ENCODE peak calls at places on chromosomes 5 and 9, in six cellular contexts. One of them, this sample, is unnamed.

GRCh38 chr9:136671646-136672430 is 9.1 kb downstream of the EGFL7 start:
- DNase-seq in aorta: no peak
- DNase-seq in adrenal gland: no peak
- DNase-seq in suprapubic skin: no peak
- DNase-seq in pancreas: no peak
- DNase-seq in GM23248: peak; percentile 59
- DNase-seq in this sample: peak; percentile 31

GRCh38 chr5:171755354-171755821 is 30.2 kb upstream of the SMIM23 start:
- DNase-seq in aorta: no peak
- DNase-seq in adrenal gland: no peak
- DNase-seq in suprapubic skin: no peak
- DNase-seq in pancreas: no peak
- DNase-seq in GM23248: peak; percentile 48
- DNase-seq in this sample: no peak

GRCh38 chr9:83472221-83472665 is 66.0 kb downstream of the FRMD3 start:
- DNase-seq in aorta: no peak
- DNase-seq in adrenal gland: no peak
- DNase-seq in suprapubic skin: no peak
- DNase-seq in pancreas: no peak
- DNase-seq in GM23248: peak; percentile 70
- DNase-seq in this sample: peak; percentile 31

GRCh38 chr5:176360894-176361436 is 599 bp downstream of the KIAA1191 start:
- DNase-seq in aorta: no peak
- DNase-seq in adrenal gland: no peak
- DNase-seq in suprapubic skin: no peak
- DNase-seq in pancreas: no peak
- DNase-seq in GM23248: peak; percentile 52
- DNase-seq in this sample: no peak

GRCh38 chr9:128420060-128420650 is 502 bp upstream of the CERCAM start:
- DNase-seq in aorta: peak; percentile 94
- DNase-seq in adrenal gland: peak; percentile 44
- DNase-seq in suprapubic skin: no peak
- DNase-seq in pancreas: peak; percentile 65
- DNase-seq in GM23248: peak; percentile 90
- DNase-seq in this sample: peak; percentile 75

GRCh38 chr9:129812385-129812784 is 9.4 kb downstream of the TOR1B start:
- DNase-seq in aorta: no peak
- DNase-seq in adrenal gland: no peak
- DNase-seq in suprapubic skin: no peak
- DNase-seq in pancreas: no peak
- DNase-seq in GM23248: no peak
- DNase-seq in this sample: no peak

GRCh38 chr5:131514316-131515275 is 120.4 kb downstream of the RAPGEF6 start:
- DNase-seq in aorta: no peak
- DNase-seq in adrenal gland: no peak
- DNase-seq in suprapubic skin: no peak
- DNase-seq in pancreas: no peak
- DNase-seq in GM23248: peak; percentile 32
- DNase-seq in this sample: no peak

GRCh38 chr5:38249286-38249685 is 9.1 kb upstream of the EGFLAM start:
- DNase-seq in aorta: no peak
- DNase-seq in adrenal gland: no peak
- DNase-seq in suprapubic skin: no peak
- DNase-seq in pancreas: no peak
- DNase-seq in GM23248: peak; percentile 5
- DNase-seq in this sample: no peak

GRCh38 chr9:126682928-126683697 is 69.4 kb downstream of the LMX1B start:
- DNase-seq in aorta: no peak
- DNase-seq in adrenal gland: no peak
- DNase-seq in suprapubic skin: no peak
- DNase-seq in pancreas: no peak
- DNase-seq in GM23248: peak; percentile 15
- DNase-seq in this sample: no peak

GRCh38 chr5:139655727-139656271 is 7.7 kb downstream of the CXXC5 start:
- DNase-seq in aorta: peak; percentile 88
- DNase-seq in adrenal gland: peak; percentile 68
- DNase-seq in suprapubic skin: no peak
- DNase-seq in pancreas: peak; percentile 57
- DNase-seq in GM23248: peak; percentile 80
- DNase-seq in this sample: peak; percentile 80

DNA sequence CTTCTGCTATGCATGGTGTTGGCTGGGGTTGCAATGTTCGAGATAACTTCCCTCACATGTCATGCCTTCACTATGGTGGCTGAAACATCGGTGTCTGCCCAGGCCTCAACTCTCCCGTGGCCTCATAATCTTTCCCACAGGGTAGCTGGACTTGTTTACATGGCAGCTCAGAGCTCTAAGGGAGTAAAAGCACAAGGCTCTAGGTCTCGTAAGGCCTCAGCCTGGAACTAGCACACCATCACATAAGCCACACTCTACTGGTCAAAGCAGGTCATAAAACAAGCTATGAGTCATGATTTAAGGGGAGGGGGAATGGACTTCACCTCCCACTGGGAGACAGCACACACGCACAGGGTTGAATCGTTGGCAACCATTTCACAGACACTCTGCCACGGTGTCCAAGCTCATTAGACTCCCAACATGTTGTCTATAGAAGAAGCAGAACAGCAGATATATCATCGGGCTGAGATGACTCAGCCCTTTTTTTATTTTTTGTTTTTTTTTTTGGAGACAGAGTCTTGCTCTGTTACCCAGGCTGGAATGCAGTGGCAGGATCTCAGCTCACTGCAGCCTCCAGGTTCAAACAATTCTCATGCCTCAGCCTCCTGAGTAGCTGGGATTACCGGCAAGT is 66.8 kb upstream of the IL17B start:
- DNase-seq in aorta: no peak
- DNase-seq in adrenal gland: peak; percentile 73
- DNase-seq in suprapubic skin: no peak
- DNase-seq in pancreas: no peak
- DNase-seq in GM23248: peak; percentile 97
- DNase-seq in this sample: no peak
- H3K27ac ChIP-seq in aorta: no peak overlapping the region
- H3K27ac ChIP-seq in adrenal gland: peak overlapping the region; percentile 55
- H3K27ac ChIP-seq in suprapubic skin: peak overlapping the region; percentile 9
- H3K27ac ChIP-seq in pancreas: no peak overlapping the region
- H3K27ac ChIP-seq in GM23248: peak overlapping the region; percentile 92
- H3K27ac ChIP-seq in this sample: peak overlapping the region; percentile 87

GRCh38 chr5:14107536-14107935 is 35.6 kb upstream of the TRIO start:
- DNase-seq in aorta: no peak
- DNase-seq in adrenal gland: no peak
- DNase-seq in suprapubic skin: no peak
- DNase-seq in pancreas: no peak
- DNase-seq in GM23248: peak; percentile 28
- DNase-seq in this sample: no peak
- H3K4me1 ChIP-seq in aorta: peaks cover 2% of the 10 kb centered on the region
- H3K4me1 ChIP-seq in adrenal gland: peaks cover 8% of the 10 kb centered on the region
- H3K4me1 ChIP-seq in suprapubic skin: peaks cover 6% of the 10 kb centered on the region
- H3K4me1 ChIP-seq in pancreas: no peaks in the 10 kb centered on the region
- H3K4me1 ChIP-seq in GM23248: peaks cover 55% of the 10 kb centered on the region
- H3K4me1 ChIP-seq in this sample: no peaks in the 10 kb centered on the region

DNA sequence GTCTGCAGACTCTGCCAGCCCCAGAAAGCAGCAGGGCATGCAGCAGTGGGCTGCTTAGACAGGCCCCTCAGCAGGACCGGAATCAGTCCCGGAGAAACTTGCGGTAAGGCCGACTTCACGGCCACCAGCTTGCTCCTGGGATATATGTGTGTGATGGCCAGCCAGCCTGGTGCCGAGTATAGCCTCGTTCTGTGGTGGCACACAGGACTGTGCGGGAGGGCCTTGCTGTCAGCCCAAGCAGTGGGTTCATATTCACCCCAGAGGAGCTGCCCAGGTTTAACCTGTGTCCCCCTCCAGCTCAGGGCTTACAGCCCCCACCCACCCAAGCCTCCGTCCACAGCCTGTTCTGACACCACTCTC is 112.9 kb downstream of the DAB2IP start:
- DNase-seq in aorta: no peak
- DNase-seq in adrenal gland: no peak
- DNase-seq in suprapubic skin: no peak
- DNase-seq in pancreas: no peak
- DNase-seq in GM23248: no peak
- DNase-seq in this sample: no peak
- H3K27ac ChIP-seq in aorta: no peak overlapping the region
- H3K27ac ChIP-seq in adrenal gland: peak overlapping the region; percentile 81
- H3K27ac ChIP-seq in suprapubic skin: peak overlapping the region; percentile 62
- H3K27ac ChIP-seq in pancreas: peak overlapping the region; percentile 57
- H3K27ac ChIP-seq in GM23248: no peak overlapping the region
- H3K27ac ChIP-seq in this sample: peak overlapping the region; percentile 93

DNA sequence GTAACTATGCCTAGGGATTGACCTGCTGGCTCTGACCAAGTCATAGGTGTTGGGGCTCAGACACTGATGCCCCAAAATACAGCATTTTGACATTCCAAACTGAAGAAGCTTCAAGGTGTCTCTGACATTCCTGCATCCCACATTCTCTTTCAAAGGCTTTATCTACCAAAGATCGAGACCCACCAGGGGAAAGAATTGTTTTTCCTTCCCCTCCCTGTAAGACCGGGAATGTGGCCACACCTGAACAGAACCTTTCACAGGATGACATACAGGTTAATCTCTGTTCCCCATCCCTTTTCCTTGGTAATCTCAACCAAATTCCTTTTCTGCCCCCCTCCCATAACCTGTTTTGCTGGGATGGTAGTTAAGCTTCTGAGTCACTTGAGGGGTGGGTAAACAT is 72.3 kb downstream of the IQGAP2 start:
- DNase-seq in aorta: no peak
- DNase-seq in adrenal gland: no peak
- DNase-seq in suprapubic skin: no peak
- DNase-seq in pancreas: no peak
- DNase-seq in GM23248: no peak
- DNase-seq in this sample: no peak
- H3K4me1 ChIP-seq in aorta: no peaks in the 10 kb centered on the region
- H3K4me1 ChIP-seq in adrenal gland: no peaks in the 10 kb centered on the region
- H3K4me1 ChIP-seq in suprapubic skin: no peaks in the 10 kb centered on the region
- H3K4me1 ChIP-seq in pancreas: peaks cover 13% of the 10 kb centered on the region
- H3K4me1 ChIP-seq in GM23248: no peaks in the 10 kb centered on the region
- H3K4me1 ChIP-seq in this sample: no peaks in the 10 kb centered on the region

GRCh38 chr9:123036886-123037540 is 3.5 kb downstream of the GPR21 start:
- DNase-seq in aorta: no peak
- DNase-seq in adrenal gland: no peak
- DNase-seq in suprapubic skin: no peak
- DNase-seq in pancreas: no peak
- DNase-seq in GM23248: peak; percentile 24
- DNase-seq in this sample: no peak
- H3K27ac ChIP-seq in aorta: peak overlapping the region; percentile 97
- H3K27ac ChIP-seq in adrenal gland: no peak overlapping the region
- H3K27ac ChIP-seq in suprapubic skin: no peak overlapping the region
- H3K27ac ChIP-seq in pancreas: no peak overlapping the region
- H3K27ac ChIP-seq in GM23248: no peak overlapping the region
- H3K27ac ChIP-seq in this sample: peak overlapping the region; percentile 49

DNA sequence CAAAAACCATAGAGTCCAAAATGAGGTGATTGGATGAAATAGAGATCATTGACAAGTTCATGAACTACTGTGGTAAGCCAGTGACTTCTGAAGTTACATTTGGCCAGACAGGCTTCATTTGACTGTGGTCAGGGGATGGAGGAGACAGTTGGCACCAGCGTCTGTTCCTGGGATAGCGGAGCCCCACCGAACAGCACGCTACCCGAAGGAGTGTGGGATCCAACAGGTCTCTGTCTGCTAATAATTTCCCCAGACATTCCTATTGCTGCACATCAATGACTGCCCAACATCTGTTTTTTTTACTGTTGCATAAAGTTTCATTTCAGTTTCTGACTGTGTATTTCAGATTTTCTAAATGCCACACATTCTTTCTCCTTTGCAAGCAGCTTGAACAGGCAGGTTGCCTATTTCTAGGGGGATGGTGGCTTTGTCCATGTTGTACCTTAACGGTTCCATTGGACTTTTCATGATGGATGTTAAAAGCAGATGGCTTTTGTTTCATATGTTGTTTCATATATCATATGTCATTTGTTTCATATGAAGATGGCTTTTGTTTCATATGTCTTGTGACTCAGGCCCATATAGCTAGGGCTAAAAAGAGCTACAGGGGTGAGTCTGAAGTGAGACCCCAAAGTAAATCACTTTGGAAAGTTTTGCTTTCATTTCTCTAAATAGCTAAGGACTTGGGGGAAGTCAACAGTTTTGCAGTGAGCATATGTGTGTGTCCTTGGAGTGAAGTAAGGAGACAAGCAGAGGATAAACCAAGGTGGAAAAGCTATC is 180.7 kb downstream of the GOLPH3 start:
- DNase-seq in aorta: no peak
- DNase-seq in adrenal gland: no peak
- DNase-seq in suprapubic skin: no peak
- DNase-seq in pancreas: no peak
- DNase-seq in GM23248: peak; percentile 71
- DNase-seq in this sample: peak; percentile 63
- H3K4me1 ChIP-seq in aorta: peaks cover 4% of the 10 kb centered on the region
- H3K4me1 ChIP-seq in adrenal gland: peaks cover 5% of the 10 kb centered on the region
- H3K4me1 ChIP-seq in suprapubic skin: peaks cover 12% of the 10 kb centered on the region
- H3K4me1 ChIP-seq in pancreas: no peaks in the 10 kb centered on the region
- H3K4me1 ChIP-seq in GM23248: peaks cover 36% of the 10 kb centered on the region
- H3K4me1 ChIP-seq in this sample: no peaks in the 10 kb centered on the region

GRCh38 chr5:89218364-89218763 is 335.4 kb upstream of the MEF2C start:
- DNase-seq in aorta: no peak
- DNase-seq in adrenal gland: no peak
- DNase-seq in suprapubic skin: no peak
- DNase-seq in pancreas: no peak
- DNase-seq in GM23248: no peak
- DNase-seq in this sample: no peak
- H3K27ac ChIP-seq in aorta: no peak overlapping the region
- H3K27ac ChIP-seq in adrenal gland: no peak overlapping the region
- H3K27ac ChIP-seq in suprapubic skin: no peak overlapping the region
- H3K27ac ChIP-seq in pancreas: no peak overlapping the region
- H3K27ac ChIP-seq in GM23248: no peak overlapping the region
- H3K27ac ChIP-seq in this sample: no peak overlapping the region

GRCh38 chr5:1511037-1511436 is 12.7 kb downstream of the LPCAT1 start:
- DNase-seq in aorta: peak; percentile 73
- DNase-seq in adrenal gland: no peak
- DNase-seq in suprapubic skin: peak; percentile 38
- DNase-seq in pancreas: no peak
- DNase-seq in GM23248: no peak
- DNase-seq in this sample: no peak
- H3K4me1 ChIP-seq in aorta: no peaks in the 10 kb centered on the region
- H3K4me1 ChIP-seq in adrenal gland: no peaks in the 10 kb centered on the region
- H3K4me1 ChIP-seq in suprapubic skin: peaks cover 3% of the 10 kb centered on the region
- H3K4me1 ChIP-seq in pancreas: no peaks in the 10 kb centered on the region
- H3K4me1 ChIP-seq in GM23248: peaks cover 11% of the 10 kb centered on the region
- H3K4me1 ChIP-seq in this sample: no peaks in the 10 kb centered on the region